ENCODE peak calls at places on chromosomes 16 and 17, in five cellular contexts. N is thoracic aorta, Z is left ventricle myocardium inferior, X is GM23338, B is HCT116. Y is an unnamed sample.

GRCh38 chr17:5516060-5516792 is 29.9 kb downstream of the MIS12 start:
- DNase-seq in N (no peak), B (peak), Z (no peak), X (no peak), Y (no peak)

GRCh38 chr16:88815901-88816589 is 4.3 kb upstream of the APRT start:
- DNase-seq in X (peak), B (no peak), Z (no peak), N (no peak), Y (no peak)

GRCh38 chr16:67104061-67104460 is 5.7 kb upstream of the PHAF1 start:
- DNase-seq in Z (no peak), B (no peak), N (no peak), X (peak), Y (no peak)

GRCh38 chr17:40901981-40902862 is 17.2 kb upstream of the KRT20 start:
- DNase-seq in B (peak), X (no peak), N (no peak), Z (no peak), Y (no peak)

GRCh38 chr17:79800325-79801155 is 3.7 kb upstream of the CBX8 start:
- DNase-seq in N (no peak), X (peak), B (peak), Z (no peak), Y (no peak)

GRCh38 chr17:77445908-77446535 is 305.3 kb downstream of the SEC14L1 start:
- DNase-seq in Z (no peak), N (no peak), B (no peak), X (no peak), Y (no peak)

GRCh38 chr16:49592507-49593422 is 219.2 kb downstream of the C16orf78 start:
- DNase-seq in N (no peak), B (peak), Z (no peak), X (peak), Y (peak)

GRCh38 chr17:1829189-1829578 is 518 bp downstream of the SMYD4 start:
- DNase-seq in B (no peak), Z (no peak), N (no peak), X (peak), Y (no peak)

GRCh38 chr17:21001111-21001812 is 41.5 kb downstream of the USP22 start:
- DNase-seq in B (no peak), X (no peak), N (no peak), Z (no peak), Y (no peak)
- H3K27ac ChIP-seq in B (no peak), X (peak), N (no peak), Z (peak), Y (no peak)

GRCh38 chr17:38416840-38417209 is 11.4 kb upstream of the ARHGAP23 start:
- DNase-seq in B (no peak), N (no peak), Z (no peak), X (no peak), Y (no peak)

GRCh38 chr17:38418069-38418692 is 10.1 kb upstream of the ARHGAP23 start:
- DNase-seq in X (no peak), Z (no peak), N (no peak), B (no peak), Y (no peak)

GRCh38 chr17:38418693-38419507 is 9.4 kb upstream of the ARHGAP23 start:
- DNase-seq in X (peak), N (no peak), B (no peak), Z (no peak), Y (no peak)

GRCh38 chr17:38417210-38417951 is 10.9 kb upstream of the ARHGAP23 start:
- DNase-seq in X (no peak), Z (no peak), B (no peak), N (no peak), Y (no peak)

GRCh38 chr17:38415250-38416194 is 12.7 kb upstream of the ARHGAP23 start:
- DNase-seq in N (no peak), B (peak), Z (no peak), X (peak), Y (no peak)
- TF ChIP-seq CTCF in N (no peak), B (no peak), Z (no peak), X (no peak), Y (no peak)

GRCh38 chr16:28186752-28187151 is 25.0 kb downstream of the XPO6 start:
- DNase-seq in X (no peak), B (no peak), Z (no peak), N (no peak), Y (no peak)
- H3K4me3 ChIP-seq in X (no peak), B (no peak), Z (no peak), N (no peak), Y (no peak)

DNA sequence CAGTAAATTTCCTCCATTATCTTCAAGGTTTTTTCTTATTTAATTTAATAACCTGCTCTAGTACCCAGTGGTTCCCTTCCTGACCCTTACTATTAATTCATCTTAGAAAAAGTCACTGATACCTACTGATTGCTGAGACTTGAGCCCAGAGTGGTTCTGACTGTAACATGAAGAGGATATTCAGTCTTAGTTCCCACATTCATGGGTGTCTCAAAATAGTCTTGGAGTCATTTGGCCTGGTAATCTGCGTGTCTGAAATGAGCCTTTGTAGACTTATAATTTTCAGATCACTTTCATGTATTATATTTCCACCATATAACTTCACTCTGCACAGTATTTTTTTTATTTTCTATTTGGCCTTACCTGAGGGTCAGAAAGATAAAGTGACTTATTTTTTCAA is 732.0 kb upstream of the KIF2B start:
- DNase-seq in N (no peak), Z (no peak), B (no peak), X (no peak), Y (no peak)
- H3K27ac ChIP-seq in N (no peak), Z (no peak), B (no peak), X (no peak), Y (no peak)